ENCODE peak calls at places on chromosomes 2 and 18, in seven cellular contexts. U, A, E, J, I, Q and G are unnamed samples.

GRCh38 chr18:59912007-59912550 is 12.3 kb downstream of the PMAIP1 start:
- DNase-seq in A (no peak), U (no peak), J (no peak), I (no peak), E (no peak), Q (no peak), G (no peak)

GRCh38 chr2:215920244-215921100 is 92.9 kb downstream of the MREG start:
- DNase-seq in E (peak; percentile 59), A (peak; percentile 81), I (peak; percentile 63), Q (peak; percentile 87), J (peak; percentile 81), U (peak; percentile 72), G (peak; percentile 81)

GRCh38 chr2:220192994-220193753 is 565.7 kb downstream of the SLC4A3 start:
- DNase-seq in Q (peak; percentile 13), U (no peak), I (no peak), A (no peak), J (peak; percentile 59), E (no peak), G (no peak)

GRCh38 chr2:104332733-104333132 is 521.2 kb upstream of the POU3F3 start:
- DNase-seq in E (no peak), Q (no peak), A (peak; percentile 7), U (no peak), I (no peak), J (peak; percentile 37), G (no peak)

GRCh38 chr2:232013701-232014353 is 52.3 kb downstream of the DIS3L2 start:
- DNase-seq in J (no peak), E (no peak), A (peak; percentile 16), Q (peak; percentile 97), U (no peak), I (no peak), G (no peak)

GRCh38 chr2:185857676-185858075 is 119.1 kb downstream of the FSIP2 start:
- DNase-seq in E (no peak), U (no peak), A (no peak), I (no peak), J (no peak), Q (no peak), G (no peak)

GRCh38 chr2:59888015-59888414 is 665.4 kb downstream of the BCL11A start:
- DNase-seq in U (no peak), Q (no peak), E (no peak), J (no peak), A (peak; percentile 18), I (no peak), G (no peak)

GRCh38 chr2:157261199-157261782 is 3.8 kb downstream of the GALNT5 start:
- DNase-seq in J (peak; percentile 88), A (peak; percentile 7), I (no peak), E (peak; percentile 58), Q (peak; percentile 75), U (peak; percentile 68), G (peak; percentile 99)

GRCh38 chr2:120675460-120676130 is 60.1 kb upstream of the GLI2 start:
- DNase-seq in E (peak; percentile 68), I (peak; percentile 56), J (peak; percentile 57), A (peak; percentile 79), U (peak; percentile 47), Q (peak; percentile 50), G (peak; percentile 47)

GRCh38 chr2:196849895-196850294 is 40.7 kb upstream of the C2orf66 start:
- DNase-seq in J (peak; percentile 58), U (peak; percentile 32), A (peak; percentile 12), E (no peak), Q (peak; percentile 45), I (no peak), G (no peak)

GRCh38 chr2:103004426-103004942 is 242.7 kb downstream of the TMEM182 start:
- DNase-seq in I (no peak), A (no peak), U (no peak), E (no peak), J (no peak), Q (no peak), G (no peak)

GRCh38 chr2:144451443-144451842 is 68.5 kb downstream of the ZEB2 start:
- DNase-seq in A (no peak), E (no peak), U (no peak), Q (no peak), J (no peak), I (no peak), G (no peak)

GRCh38 chr2:675051-675450 is 2.2 kb downstream of the TMEM18 start:
- DNase-seq in I (no peak), A (no peak), U (no peak), J (no peak), E (no peak), Q (no peak), G (no peak)

GRCh38 chr2:677056-677949 is at the start of gene TMEM18:
- DNase-seq in I (peak; percentile 96), A (peak; percentile 99), E (peak; percentile 98), Q (peak; percentile 99), J (peak; percentile 100), U (peak; percentile 94), G (peak; percentile 98)

GRCh38 chr2:676647-677055 is 555 bp downstream of the TMEM18 start:
- DNase-seq in E (peak; percentile 99), J (peak; percentile 99), A (peak; percentile 99), U (peak; percentile 99), I (peak; percentile 98), Q (peak; percentile 98), G (peak; percentile 98)

GRCh38 chr2:675460-675859 is 1.7 kb downstream of the TMEM18 start:
- DNase-seq in J (no peak), I (no peak), A (no peak), Q (peak; percentile 23), E (no peak), U (no peak), G (no peak)

GRCh38 chr2:675982-676646 is 1.1 kb downstream of the TMEM18 start:
- DNase-seq in A (peak; percentile 48), E (no peak), Q (peak; percentile 91), U (peak; percentile 46), J (peak; percentile 85), I (peak; percentile 79), G (peak; percentile 46)
- TF ChIP-seq POLR2A in A (no peak), E (no peak), Q (no peak), U (no peak), J (no peak), I (no peak), G (no peak)

GRCh38 chr2:202269585-202269984 is 4.0 kb downstream of the NOP58 start:
- DNase-seq in Q (no peak), J (no peak), I (no peak), E (no peak), A (peak; percentile 64), U (no peak), G (peak; percentile 26)

GRCh38 chr2:202270487-202270886 is 4.9 kb downstream of the NOP58 start:
- DNase-seq in U (no peak), A (no peak), E (no peak), Q (no peak), J (no peak), I (no peak), G (peak; percentile 4)

GRCh38 chr2:202261531-202261930 is 4.0 kb upstream of the NOP58 start:
- DNase-seq in I (no peak), J (peak; percentile 32), E (no peak), A (no peak), U (no peak), Q (peak; percentile 68), G (no peak)

GRCh38 chr2:202267495-202267894 is 1.9 kb downstream of the NOP58 start:
- DNase-seq in U (no peak), E (no peak), J (no peak), Q (no peak), I (no peak), A (peak; percentile 52), G (peak; percentile 65)

GRCh38 chr2:202265467-202266277 is at the start of gene NOP58:
- DNase-seq in I (peak; percentile 94), U (peak; percentile 94), Q (peak; percentile 96), A (peak; percentile 98), E (peak; percentile 92), J (peak; percentile 95), G (peak; percentile 96)
- TF ChIP-seq POLR2A in I (peak; percentile 90), U (peak; percentile 98), Q (peak; percentile 98), A (peak; percentile 98), E (no peak), J (peak; percentile 95), G (peak; percentile 98)

DNA sequence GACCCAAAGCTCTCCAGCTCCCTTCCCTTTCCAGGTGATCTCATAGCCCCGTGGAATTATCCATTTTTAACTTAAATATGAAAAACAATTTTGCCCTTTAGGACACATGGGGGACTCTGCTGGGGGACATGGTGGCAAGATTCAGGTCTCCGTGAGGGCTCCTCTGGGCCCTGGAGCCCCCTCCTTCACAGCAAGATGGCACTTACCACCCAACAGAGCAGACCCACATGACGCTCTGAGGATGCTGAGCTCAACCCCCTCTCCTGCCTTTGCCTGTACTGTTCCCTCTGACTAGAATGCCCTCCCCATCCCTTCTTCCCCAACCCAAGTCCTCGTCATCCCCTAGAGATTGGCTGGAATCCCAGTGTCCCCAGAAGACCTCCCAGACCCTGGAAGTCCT is 17.2 kb downstream of the TEX51 start:
- DNase-seq in Q (no peak), E (no peak), U (no peak), I (no peak), A (no peak), J (no peak), G (no peak)
- TF ChIP-seq POLR2A in Q (no peak), E (no peak), U (no peak), I (no peak), A (no peak), J (no peak), G (no peak)

GRCh38 chr2:200845669-200846325 is 18.7 kb downstream of the CLK1 start:
- DNase-seq in I (no peak), U (no peak), E (no peak), J (no peak), A (peak; percentile 32), Q (no peak), G (no peak)

GRCh38 chr2:200847939-200848338 is 16.5 kb downstream of the CLK1 start:
- DNase-seq in A (no peak), E (no peak), Q (no peak), I (no peak), U (no peak), J (no peak), G (no peak)

GRCh38 chr2:200847268-200847667 is 17.2 kb downstream of the CLK1 start:
- DNase-seq in U (no peak), J (no peak), Q (no peak), I (no peak), A (no peak), E (no peak), G (no peak)

GRCh38 chr2:200845194-200845593 is 19.3 kb downstream of the CLK1 start:
- DNase-seq in Q (no peak), I (no peak), E (no peak), A (no peak), J (no peak), U (no peak), G (no peak)

DNA sequence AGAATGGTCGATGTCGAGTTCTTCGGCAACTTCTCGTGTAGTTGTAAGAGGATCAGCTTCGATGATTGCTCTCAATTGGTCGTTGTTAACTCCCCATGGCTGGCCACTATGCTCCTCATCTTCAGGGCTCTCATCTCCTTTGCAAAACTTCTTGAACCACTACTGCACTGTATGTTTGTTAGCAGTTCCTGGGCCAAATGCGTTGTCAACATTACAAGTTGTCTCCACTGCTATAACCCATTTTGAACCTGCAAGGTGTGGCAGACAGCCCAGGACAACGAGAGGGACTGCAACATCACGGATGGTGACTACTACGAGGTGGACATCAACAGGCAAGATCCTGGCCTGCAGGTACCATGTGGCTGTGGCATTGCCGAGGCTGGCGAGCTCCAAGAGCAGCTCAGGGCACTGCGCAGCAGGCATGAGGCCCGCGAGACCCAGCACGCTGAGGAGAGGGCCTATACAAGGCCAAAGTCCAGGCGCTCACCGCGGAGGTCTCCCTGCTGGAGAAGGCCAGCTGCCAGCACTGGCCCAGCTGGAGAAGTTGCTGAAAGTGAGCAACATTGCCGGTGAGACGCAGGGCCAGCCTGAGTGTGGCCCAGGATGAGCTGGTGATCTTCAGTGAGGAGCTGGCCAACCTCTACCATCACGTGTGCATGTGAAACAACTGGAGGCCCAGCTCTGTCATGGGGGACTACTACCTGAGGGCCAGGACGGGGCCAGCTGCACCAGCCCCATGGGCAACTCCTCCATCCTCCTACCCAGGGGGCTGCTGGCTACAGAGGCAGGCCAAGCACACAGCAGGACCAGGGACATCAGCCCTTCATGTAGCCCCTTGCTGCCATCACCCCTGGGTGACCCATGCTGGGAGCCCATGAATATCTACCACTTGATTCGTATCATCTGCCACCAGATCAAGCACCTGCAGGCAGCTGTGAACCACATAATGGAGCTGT is 20.2 kb downstream of the CLK1 start:
- DNase-seq in J (no peak), A (no peak), Q (no peak), I (no peak), U (no peak), E (no peak), G (no peak)
- TF ChIP-seq POLR2A in J (no peak), A (no peak), Q (no peak), I (no peak), U (no peak), E (no peak), G (no peak)